ENCODE peak calls at places on chromosomes 3 and 15, in four cellular contexts. O, V, Q and U are unnamed samples.

GRCh38 chr3:10085738-10086137 is 22.3 kb downstream of the FANCD2OS start:
- DNase-seq in O (no peak), V (no peak), Q (no peak), U (no peak)

GRCh38 chr15:25173241-25174028 is 218.6 kb downstream of the SNRPN start:
- DNase-seq in O (no peak), V (no peak), Q (no peak), U (no peak)

GRCh38 chr15:77081971-77082370 is 11.1 kb upstream of the TSPAN3 start:
- DNase-seq in O (no peak), V (no peak), Q (no peak), U (no peak)

GRCh38 chr15:52163321-52164190 is 27.6 kb downstream of the GNB5 start:
- DNase-seq in O (no peak), V (no peak), Q (no peak), U (no peak)

GRCh38 chr3:42979044-42979962 is at the start of gene GASK1A:
- DNase-seq in O (no peak), V (no peak), Q (no peak), U (no peak)

GRCh38 chr3:110813541-110813940 is 258.1 kb upstream of the NECTIN3 start:
- DNase-seq in O (no peak), V (no peak), Q (no peak), U (no peak)

GRCh38 chr3:16124636-16125035 is 49.8 kb upstream of the GALNT15 start:
- DNase-seq in O (no peak), V (no peak), Q (no peak), U (peak; percentile 82)

GRCh38 chr3:81916890-81917289 is 155.4 kb upstream of the GBE1 start:
- DNase-seq in O (no peak), V (no peak), Q (no peak), U (no peak)

GRCh38 chr15:72751751-72752455 is 31.7 kb downstream of the ADPGK start:
- DNase-seq in O (peak; percentile 41), V (no peak), Q (no peak), U (no peak)

GRCh38 chr3:18891641-18892040 is 256.7 kb upstream of the KCNH8 start:
- DNase-seq in O (no peak), V (no peak), Q (no peak), U (no peak)

GRCh38 chr15:73633111-73633990 is at the start of gene NPTN:
- DNase-seq in O (peak; percentile 97), V (peak; percentile 94), Q (peak; percentile 53), U (peak; percentile 96)

GRCh38 chr3:120198305-120198878 is 86.6 kb downstream of the GPR156 start:
- DNase-seq in O (no peak), V (no peak), Q (no peak), U (peak; percentile 75)

GRCh38 chr15:95284487-95284886 is 1046.0 kb upstream of the NR2F2 start:
- DNase-seq in O (no peak), V (no peak), Q (no peak), U (no peak)

GRCh38 chr15:50210462-50211264 is 28.7 kb downstream of the SLC27A2 start:
- DNase-seq in O (no peak), V (no peak), Q (no peak), U (no peak)

GRCh38 chr15:60644903-60645302 is 166.0 kb upstream of the ICE2 start:
- DNase-seq in O (no peak), V (no peak), Q (no peak), U (no peak)